ENCODE peak calls at places on chromosomes 7 and 10, in eight cellular contexts. J, P, L, H, V, C, F and O are unnamed samples.

GRCh38 chr10:3265081-3265480 is 92.5 kb upstream of the PITRM1 start:
- DNase-seq in P (no peak), L (no peak), J (no peak), H (peak; percentile 16), F (no peak), C (no peak), V (no peak), O (no peak)

GRCh38 chr10:8048281-8049008 is 6.0 kb upstream of the GATA3 start:
- DNase-seq in P (no peak), V (no peak), F (no peak), H (no peak), C (no peak), J (no peak), L (peak; percentile 70), O (no peak)

GRCh38 chr10:95906675-95907453 is 911 bp upstream of the CC2D2B start:
- DNase-seq in H (peak; percentile 67), C (peak; percentile 74), J (peak; percentile 74), L (peak; percentile 56), P (peak; percentile 51), V (peak; percentile 63), F (peak; percentile 50), O (no peak)

GRCh38 chr7:46015107-46015868 is 94.2 kb upstream of the IGFBP3 start:
- DNase-seq in L (peak; percentile 53), P (no peak), H (peak; percentile 26), C (peak; percentile 92), F (peak; percentile 50), J (no peak), V (peak; percentile 50), O (no peak)

GRCh38 chr10:42476101-42476500 is 162.3 kb downstream of the ZNF33B start:
- DNase-seq in P (no peak), H (no peak), C (no peak), V (no peak), J (no peak), L (peak; percentile 15), F (no peak), O (no peak)

GRCh38 chr10:8113616-8114015 is 59.1 kb downstream of the GATA3 start:
- DNase-seq in V (no peak), C (no peak), H (no peak), P (no peak), L (peak; percentile 41), F (no peak), J (no peak), O (no peak)

GRCh38 chr7:158329686-158330085 is 257.9 kb downstream of the PTPRN2 start:
- DNase-seq in P (no peak), C (no peak), H (no peak), L (no peak), F (no peak), V (no peak), J (no peak), O (no peak)

GRCh38 chr7:13016633-13017324 is 329.3 kb downstream of the ARL4A start:
- DNase-seq in H (peak; percentile 55), C (no peak), V (no peak), P (no peak), J (no peak), F (no peak), L (no peak), O (no peak)

GRCh38 chr7:45663167-45663921 is 89.2 kb downstream of the ADCY1 start:
- DNase-seq in F (no peak), P (peak; percentile 45), L (peak; percentile 85), C (peak; percentile 30), V (peak; percentile 32), H (peak; percentile 12), J (peak; percentile 58), O (no peak)

GRCh38 chr7:6078548-6078947 is 47.4 kb downstream of the ANKRD61 start:
- DNase-seq in F (no peak), J (no peak), V (no peak), L (no peak), C (no peak), P (no peak), H (no peak), O (no peak)

GRCh38 chr7:3911685-3912084 is 610.6 kb downstream of the SDK1 start:
- DNase-seq in C (no peak), L (no peak), H (peak; percentile 7), V (no peak), J (no peak), P (no peak), F (no peak), O (no peak)

GRCh38 chr10:30967654-30968421 is 63.8 kb downstream of the ZNF438 start:
- DNase-seq in H (no peak), P (no peak), F (no peak), V (no peak), C (no peak), J (no peak), L (no peak), O (no peak)

GRCh38 chr7:157037028-157037427 is 26.6 kb upstream of the MNX1 start:
- DNase-seq in C (no peak), V (no peak), F (no peak), J (no peak), L (no peak), H (no peak), P (no peak), O (no peak)

GRCh38 chr7:157037635-157038034 is 27.2 kb upstream of the MNX1 start:
- DNase-seq in L (no peak), H (no peak), C (no peak), F (no peak), P (no peak), V (no peak), J (no peak), O (no peak)

GRCh38 chr7:157035302-157035701 is 24.8 kb upstream of the MNX1 start:
- DNase-seq in C (no peak), V (no peak), P (no peak), F (no peak), L (no peak), J (no peak), H (no peak), O (no peak)

GRCh38 chr7:157033483-157034473 is 23.3 kb upstream of the MNX1 start:
- DNase-seq in C (no peak), H (no peak), J (no peak), L (peak; percentile 52), P (no peak), F (no peak), V (no peak), O (no peak)

GRCh38 chr7:157035979-157036378 is 25.5 kb upstream of the MNX1 start:
- DNase-seq in J (no peak), C (no peak), P (no peak), H (no peak), V (no peak), L (no peak), F (no peak), O (no peak)
- H3K27me3 ChIP-seq in J (no peaks in the 10 kb centered on the region), C (peaks cover 28% of the 10 kb centered on the region), P (no peaks in the 10 kb centered on the region), H (peaks cover 14% of the 10 kb centered on the region), V (no peaks in the 10 kb centered on the region), L (no peaks in the 10 kb centered on the region), F (peaks cover 33% of the 10 kb centered on the region), O (no peaks in the 10 kb centered on the region)

GRCh38 chr10:17472481-17473227 is 18.3 kb upstream of the ST8SIA6 start:
- DNase-seq in J (no peak), V (no peak), F (no peak), H (no peak), P (no peak), L (peak; percentile 13), C (no peak), O (no peak)
- H3K27me3 ChIP-seq in J (no peaks in the 10 kb centered on the region), V (no peaks in the 10 kb centered on the region), F (no peaks in the 10 kb centered on the region), H (no peaks in the 10 kb centered on the region), P (no peaks in the 10 kb centered on the region), L (no peaks in the 10 kb centered on the region), C (no peaks in the 10 kb centered on the region), O (no peaks in the 10 kb centered on the region)

GRCh38 chr10:14369881-14370280 is 39.2 kb upstream of the FRMD4A start:
- DNase-seq in H (no peak), C (no peak), V (no peak), P (no peak), L (no peak), J (no peak), F (no peak), O (no peak)

GRCh38 chr10:14371616-14372015 is 40.9 kb upstream of the FRMD4A start:
- DNase-seq in C (no peak), L (no peak), F (no peak), P (no peak), H (no peak), V (no peak), J (no peak), O (no peak)

GRCh38 chr10:14377591-14377990 is 46.9 kb upstream of the FRMD4A start:
- DNase-seq in P (no peak), L (no peak), H (no peak), C (no peak), J (no peak), V (no peak), F (no peak), O (no peak)

GRCh38 chr10:14374745-14375445 is 44.2 kb upstream of the FRMD4A start:
- DNase-seq in V (no peak), L (no peak), F (no peak), C (no peak), P (no peak), J (no peak), H (peak; percentile 42), O (no peak)

GRCh38 chr10:14372616-14373015 is 41.9 kb upstream of the FRMD4A start:
- DNase-seq in H (no peak), C (no peak), V (no peak), P (no peak), J (no peak), F (no peak), L (no peak), O (no peak)
- H3K27me3 ChIP-seq in H (peaks cover 28% of the 10 kb centered on the region), C (no peaks in the 10 kb centered on the region), V (no peaks in the 10 kb centered on the region), P (no peaks in the 10 kb centered on the region), J (no peaks in the 10 kb centered on the region), F (no peaks in the 10 kb centered on the region), L (no peaks in the 10 kb centered on the region), O (no peaks in the 10 kb centered on the region)

GRCh38 chr10:91009121-91009520 is 88.2 kb upstream of the ANKRD1 start:
- DNase-seq in H (no peak), L (no peak), J (no peak), V (no peak), P (no peak), C (no peak), F (no peak), O (no peak)

GRCh38 chr10:91006001-91006751 is 85.3 kb upstream of the ANKRD1 start:
- DNase-seq in C (peak; percentile 52), P (peak; percentile 58), L (peak; percentile 7), H (peak; percentile 79), F (peak; percentile 49), J (peak; percentile 77), V (peak; percentile 68), O (no peak)

GRCh38 chr10:91010952-91011351 is 90.1 kb upstream of the ANKRD1 start:
- DNase-seq in C (no peak), F (no peak), J (no peak), H (peak; percentile 10), L (no peak), P (no peak), V (no peak), O (no peak)

GRCh38 chr10:91007656-91008055 is 86.8 kb upstream of the ANKRD1 start:
- DNase-seq in H (no peak), C (no peak), J (no peak), L (no peak), V (no peak), F (no peak), P (no peak), O (no peak)

DNA sequence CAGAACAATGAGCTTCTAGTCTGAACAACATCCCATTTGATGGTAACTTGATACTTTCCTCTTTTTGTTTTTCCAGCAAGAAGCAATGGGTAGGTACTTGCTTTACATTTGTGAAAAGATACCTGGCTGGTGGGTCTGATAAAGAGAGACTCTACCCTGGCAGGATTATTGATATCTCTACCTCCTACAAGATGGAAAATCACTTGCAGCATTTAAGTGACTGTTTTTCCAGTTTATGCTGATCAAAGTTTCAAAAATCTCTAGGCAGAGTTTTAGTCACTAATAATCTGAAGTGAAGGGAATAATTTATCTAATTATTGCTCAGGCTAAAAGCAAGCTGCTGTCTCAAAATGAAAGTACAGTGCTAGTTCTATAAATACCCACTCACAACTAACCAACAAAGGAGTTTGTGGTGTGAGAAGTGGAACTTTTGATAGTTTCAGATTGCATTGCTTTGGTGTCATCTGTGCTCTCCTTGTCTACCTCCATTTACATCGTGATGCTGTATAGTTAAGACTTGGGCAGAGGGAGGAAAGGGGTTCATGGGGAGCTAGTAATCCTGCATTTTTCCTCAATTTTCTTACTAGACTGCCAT is 86.0 kb upstream of the ANKRD1 start:
- DNase-seq in J (no peak), V (no peak), C (no peak), P (no peak), F (no peak), H (no peak), L (no peak), O (no peak)
- H3K27me3 ChIP-seq in J (no peaks in the 10 kb centered on the region), V (no peaks in the 10 kb centered on the region), C (no peaks in the 10 kb centered on the region), P (no peaks in the 10 kb centered on the region), F (no peaks in the 10 kb centered on the region), H (no peaks in the 10 kb centered on the region), L (no peaks in the 10 kb centered on the region), O (no peaks in the 10 kb centered on the region)